ENCODE peak calls at places on chromosomes 6 and 20, in five cellular contexts. L is SK-N-SH, G is endothelial cell of umbilical vein, V is MM.1S, X is testis. U is an unnamed sample.
A peak's percentile ranks its signal among the peaks of the same experiment; 100 is the strongest.

GRCh38 chr6:97456070-97456469 is 173.1 kb upstream of the MMS22L start:
- DNase-seq in X (no peak), V (no peak), G (no peak), L (no peak), U (no peak)

GRCh38 chr6:45138765-45139164 is 189.4 kb upstream of the RUNX2 start:
- DNase-seq in V (no peak), L (no peak), G (no peak), X (no peak), U (no peak)

GRCh38 chr20:49691818-49692568 is 21.7 kb downstream of the B4GALT5 start:
- DNase-seq in X (no peak), L (no peak), V (no peak), G (no peak), U (no peak)

GRCh38 chr6:141675957-141676356 is 456.8 kb upstream of the GJE1 start:
- DNase-seq in X (no peak), V (no peak), G (peak; percentile 26), L (no peak), U (no peak)

GRCh38 chr6:168962886-168963285 is 290.8 kb downstream of the THBS2 start:
- DNase-seq in G (no peak), L (no peak), V (no peak), X (peak; percentile 41), U (no peak)

GRCh38 chr6:25655746-25656145 is 3.7 kb downstream of the SCGN start:
- DNase-seq in L (no peak), X (no peak), G (no peak), V (no peak), U (peak; percentile 46)

GRCh38 chr6:12886961-12887775 is 170.6 kb downstream of the PHACTR1 start:
- DNase-seq in L (no peak), G (no peak), X (peak; percentile 23), V (no peak), U (no peak)

GRCh38 chr6:108113557-108114519 is 39.3 kb upstream of the OSTM1 start:
- DNase-seq in X (peak; percentile 28), L (peak; percentile 78), V (peak; percentile 46), G (peak; percentile 67), U (peak; percentile 39)

GRCh38 chr6:41027799-41028617 is 11.0 kb downstream of the UNC5CL start:
- DNase-seq in V (peak; percentile 74), X (peak; percentile 90), G (peak; percentile 63), L (peak; percentile 95), U (peak; percentile 72)

GRCh38 chr20:45358282-45359068 is 4.5 kb upstream of the SYS1 start:
- DNase-seq in X (peak; percentile 88), G (peak; percentile 89), V (no peak), L (no peak), U (no peak)

GRCh38 chr6:79301290-79301689 is 66.8 kb upstream of the HMGN3 start:
- DNase-seq in G (no peak), L (no peak), V (no peak), X (no peak), U (no peak)

GRCh38 chr6:29251741-29252140 is 49.8 kb upstream of the OR14J1 start:
- DNase-seq in L (no peak), G (no peak), V (no peak), X (no peak), U (no peak)

GRCh38 chr20:48155231-48155630 is 369.9 kb upstream of the SULF2 start:
- DNase-seq in V (no peak), G (no peak), L (no peak), X (no peak), U (no peak)

GRCh38 chr6:100203391-100203790 is 209.4 kb upstream of the MCHR2 start:
- DNase-seq in L (no peak), G (no peak), X (no peak), V (no peak), U (no peak)

GRCh38 chr20:51430198-51430950 is 112.1 kb downstream of the NFATC2 start:
- DNase-seq in G (no peak), V (no peak), L (no peak), X (no peak), U (no peak)

GRCh38 chr6:125924697-125925358 is 31.7 kb upstream of the HINT3 start:
- DNase-seq in V (no peak), X (no peak), L (no peak), G (no peak), U (no peak)

GRCh38 chr6:147759088-147759487 is 250.6 kb downstream of the SAMD5 start:
- DNase-seq in V (no peak), L (no peak), G (no peak), X (no peak), U (no peak)

GRCh38 chr6:56220078-56220477 is 27.3 kb downstream of the COL21A1 start:
- DNase-seq in X (no peak), L (no peak), V (no peak), G (no peak), U (no peak)

GRCh38 chr20:48282591-48283228 is 497.4 kb upstream of the SULF2 start:
- DNase-seq in L (peak; percentile 33), X (peak; percentile 73), G (no peak), V (no peak), U (peak; percentile 64)

GRCh38 chr6:158481612-158482473 is 78.0 kb upstream of the TMEM181 start:
- DNase-seq in G (peak; percentile 86), V (no peak), L (no peak), X (no peak), U (no peak)

GRCh38 chr6:162638931-162639574 is 88.5 kb downstream of the PRKN start:
- DNase-seq in G (no peak), V (no peak), X (no peak), L (no peak), U (no peak)

GRCh38 chr6:157198425-157199279 is 124.7 kb downstream of the TMEM242 start:
- DNase-seq in G (no peak), V (no peak), L (peak; percentile 39), X (peak; percentile 36), U (peak; percentile 42)

GRCh38 chr20:46377532-46377931 is 28.9 kb downstream of the ELMO2 start:
- DNase-seq in L (no peak), G (no peak), X (no peak), V (no peak), U (no peak)

GRCh38 chr20:46374383-46374782 is 32.0 kb downstream of the ELMO2 start:
- DNase-seq in L (no peak), V (no peak), G (no peak), X (no peak), U (no peak)

GRCh38 chr20:46378390-46379009 is 27.9 kb downstream of the ELMO2 start:
- DNase-seq in L (no peak), X (no peak), V (no peak), G (no peak), U (no peak)

GRCh38 chr20:46376196-46376785 is 30.1 kb downstream of the ELMO2 start:
- DNase-seq in X (peak; percentile 71), L (no peak), V (no peak), G (no peak), U (no peak)

GRCh38 chr20:46375771-46376170 is 30.6 kb downstream of the ELMO2 start:
- DNase-seq in L (no peak), G (no peak), V (no peak), X (no peak), U (no peak)
- H3K36me3 ChIP-seq in L (peaks cover 84% of the 10 kb centered on the region), G (peaks cover 47% of the 10 kb centered on the region), V (peaks cover 8% of the 10 kb centered on the region), X (no peaks in the 10 kb centered on the region), U (peaks cover 48% of the 10 kb centered on the region)

DNA sequence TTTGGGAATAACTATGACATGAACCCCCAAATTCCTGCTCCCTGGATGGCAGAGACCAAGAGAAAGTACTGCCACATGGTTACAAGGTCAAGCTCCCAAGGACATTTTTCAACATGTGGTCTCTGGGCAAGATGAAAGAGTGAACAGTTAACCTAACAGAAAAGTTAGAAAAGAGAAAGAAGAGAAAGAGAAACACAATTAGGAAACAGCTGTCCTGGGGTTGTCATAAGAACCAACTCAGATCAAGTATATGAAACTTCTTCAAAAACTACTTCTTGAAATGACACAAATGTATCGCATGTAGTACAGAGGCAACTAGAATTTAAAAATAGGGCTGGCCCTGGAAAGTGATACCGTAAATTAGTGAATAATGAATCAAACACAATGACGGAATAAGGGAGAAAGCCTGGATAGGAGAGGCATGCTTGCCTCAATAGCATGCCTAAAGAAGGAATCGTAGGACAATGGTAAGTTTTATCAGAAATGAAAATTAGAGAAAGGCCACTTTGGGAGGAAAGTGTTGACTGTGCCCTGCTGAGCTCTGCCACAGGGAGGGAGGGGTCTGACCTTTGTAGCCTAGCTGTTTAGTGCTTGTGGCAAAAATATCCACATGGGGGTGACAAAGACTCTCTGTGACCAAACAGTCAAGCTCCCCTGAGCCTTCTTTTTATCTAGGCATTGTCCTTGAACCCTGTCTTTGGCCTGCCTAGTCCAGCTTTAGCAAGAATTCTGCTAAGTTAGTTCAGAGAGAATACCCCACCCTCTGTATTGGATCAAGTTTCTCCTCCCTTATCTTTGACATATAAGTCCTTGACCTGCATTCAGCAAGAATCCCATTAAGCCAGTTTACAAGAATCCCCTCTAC is 4.3 kb upstream of the DCBLD1 start:
- DNase-seq in L (no peak), G (peak; percentile 43), V (peak; percentile 83), X (peak; percentile 28), U (peak; percentile 20)
- TF ChIP-seq CTCF in L (peak; percentile 48), G (peak; percentile 40), V (peak; percentile 74), X (no peak), U (peak; percentile 46)

GRCh38 chr6:20892365-20892764 is 358.1 kb downstream of the CDKAL1 start:
- DNase-seq in L (no peak), X (no peak), V (no peak), G (no peak), U (no peak)

GRCh38 chr6:20891161-20891560 is 356.9 kb downstream of the CDKAL1 start:
- DNase-seq in L (no peak), X (no peak), V (no peak), G (no peak), U (no peak)

DNA sequence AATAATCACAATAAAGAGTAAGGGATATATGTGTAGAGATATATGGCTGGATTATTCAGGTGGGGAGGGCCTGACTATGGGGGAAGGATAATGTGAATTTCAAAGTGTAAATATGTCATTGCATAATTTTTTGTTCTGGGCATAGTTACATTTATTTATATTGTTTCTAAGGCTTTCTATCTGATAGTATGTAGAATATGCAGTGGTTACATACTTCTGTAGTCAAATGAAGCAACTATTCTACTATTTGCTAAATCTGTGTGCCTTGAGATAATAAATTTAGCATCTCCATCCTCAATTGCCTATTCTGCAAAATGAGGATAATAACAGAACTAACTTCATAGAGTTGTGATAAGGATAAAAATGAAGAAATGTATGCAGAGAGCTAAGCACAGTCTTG is 359.2 kb downstream of the CDKAL1 start:
- DNase-seq in G (no peak), V (no peak), L (no peak), X (no peak), U (no peak)
- H3K36me3 ChIP-seq in G (no peaks in the 10 kb centered on the region), V (no peaks in the 10 kb centered on the region), L (no peaks in the 10 kb centered on the region), X (no peaks in the 10 kb centered on the region), U (no peaks in the 10 kb centered on the region)

GRCh38 chr6:137371634-137372016 is 122.6 kb downstream of the OLIG3 start:
- DNase-seq in L (no peak), X (no peak), G (no peak), V (no peak), U (no peak)

GRCh38 chr6:137372532-137372931 is 121.7 kb downstream of the OLIG3 start:
- DNase-seq in L (no peak), X (no peak), V (no peak), G (no peak), U (no peak)

GRCh38 chr6:137370871-137371633 is 123.1 kb downstream of the OLIG3 start:
- DNase-seq in X (no peak), L (no peak), G (no peak), V (peak; percentile 42), U (no peak)

GRCh38 chr6:137365648-137366047 is 128.5 kb downstream of the OLIG3 start:
- DNase-seq in G (no peak), V (no peak), L (no peak), X (no peak), U (no peak)

DNA sequence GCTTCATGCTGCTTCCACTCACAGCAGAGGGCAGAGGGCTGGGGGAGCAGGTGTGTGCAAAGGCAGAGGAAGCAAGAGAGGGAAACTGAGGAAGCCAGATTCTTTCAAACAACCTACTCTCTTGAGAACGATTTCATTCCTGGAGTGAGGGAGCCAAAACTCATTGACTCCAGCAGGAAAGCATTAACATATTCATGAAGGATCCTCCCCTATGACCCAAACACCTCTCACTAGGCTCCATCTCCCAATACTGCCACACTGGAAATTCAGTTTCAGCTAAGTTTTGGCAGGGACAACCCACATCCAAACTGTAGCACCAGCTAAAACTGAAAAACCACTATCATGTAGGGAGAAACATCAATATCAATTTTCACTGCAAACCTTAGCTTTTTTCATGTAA is 125.1 kb downstream of the OLIG3 start:
- DNase-seq in G (no peak), L (no peak), X (no peak), V (no peak), U (no peak)
- TF ChIP-seq CTCF in G (no peak), L (no peak), X (no peak), V (no peak), U (no peak)